ENCODE peak calls at places on chromosomes 13 and 19, in six cellular contexts. Y is H9, N is neuronal stem cell, Z is IMR-90, O is mesenchymal stem cell, U is trophoblast cell. D is an unnamed sample.

GRCh38 chr13:36297600-36298338 is at the start of gene CCDC169:
- DNase-seq in Y (peak), N (peak), Z (peak), O (peak), U (peak), D (peak)

GRCh38 chr19:14405758-14406644 is 13.1 kb downstream of the DDX39A start:
- DNase-seq in Y (peak), N (peak), Z (peak), O (peak), U (peak), D (peak)

GRCh38 chr13:33644607-33645543 is 173.1 kb upstream of the RFC3 start:
- DNase-seq in Y (no peak), N (no peak), Z (peak), O (no peak), U (no peak), D (no peak)

GRCh38 chr13:111123221-111123620 is 8.1 kb downstream of the ARHGEF7 start:
- DNase-seq in Y (no peak), N (no peak), Z (no peak), O (no peak), U (peak), D (no peak)

GRCh38 chr13:111184685-111185401 is 69.7 kb downstream of the ARHGEF7 start:
- DNase-seq in Y (no peak), N (no peak), Z (no peak), O (no peak), U (no peak), D (no peak)

GRCh38 chr13:41564046-41564445 is 106.7 kb downstream of the RGCC start:
- DNase-seq in Y (no peak), N (no peak), Z (no peak), O (no peak), U (no peak), D (no peak)

GRCh38 chr19:11205939-11206570 is 8.7 kb upstream of the KANK2 start:
- DNase-seq in Y (no peak), N (no peak), Z (no peak), O (no peak), U (no peak), D (no peak)

GRCh38 chr19:14383898-14384669 is 2.8 kb downstream of the ADGRE5 start:
- DNase-seq in Y (no peak), N (no peak), Z (peak), O (peak), U (peak), D (no peak)

GRCh38 chr19:30666301-30666803 is 294.2 kb downstream of the ZNF536 start:
- DNase-seq in Y (peak), N (peak), Z (peak), O (peak), U (peak), D (no peak)

GRCh38 chr19:45340232-45340898 is at the start of gene KLC3:
- DNase-seq in Y (peak), N (no peak), Z (no peak), O (no peak), U (peak), D (no peak)

GRCh38 chr13:75467009-75467728 is 14.8 kb downstream of the TBC1D4 start:
- DNase-seq in Y (no peak), N (no peak), Z (no peak), O (no peak), U (no peak), D (no peak)

GRCh38 chr19:15294591-15294990 is 37.7 kb downstream of the BRD4 start:
- DNase-seq in Y (no peak), N (no peak), Z (no peak), O (no peak), U (no peak), D (no peak)

GRCh38 chr13:59178344-59178743 is 985.4 kb downstream of the DIAPH3 start:
- DNase-seq in Y (no peak), N (no peak), Z (peak), O (peak), U (no peak), D (no peak)

GRCh38 chr13:53240316-53240715 is 211.7 kb downstream of the OLFM4 start:
- DNase-seq in Y (no peak), N (no peak), Z (no peak), O (no peak), U (no peak), D (no peak)

GRCh38 chr13:112969692-112970338 is 801 bp downstream of the MCF2L start:
- DNase-seq in Y (no peak), N (no peak), Z (no peak), O (no peak), U (no peak), D (no peak)

GRCh38 chr13:112968380-112968909 is 569 bp upstream of the MCF2L start:
- DNase-seq in Y (no peak), N (no peak), Z (no peak), O (no peak), U (no peak), D (no peak)

GRCh38 chr13:112967666-112968379 is 1.2 kb upstream of the MCF2L start:
- DNase-seq in Y (no peak), N (peak), Z (no peak), O (no peak), U (peak), D (no peak)

GRCh38 chr13:112970552-112971287 is 1.7 kb downstream of the MCF2L start:
- DNase-seq in Y (no peak), N (no peak), Z (no peak), O (no peak), U (no peak), D (no peak)

GRCh38 chr13:112968910-112969691 is at the start of gene MCF2L:
- DNase-seq in Y (peak), N (peak), Z (peak), O (peak), U (peak), D (no peak)
- H4K8ac ChIP-seq in Y (no peak), N (no peak), Z (no peak), O (no peak), U (peak), D (peak)

GRCh38 chr19:46351241-46352041 is 4.6 kb downstream of the PPP5C start:
- DNase-seq in Y (no peak), N (no peak), Z (peak), O (peak), U (peak), D (no peak)
- H2AFZ ChIP-seq in Y (no peak), N (no peak), Z (peak), O (no peak), U (no peak), D (no peak)

DNA sequence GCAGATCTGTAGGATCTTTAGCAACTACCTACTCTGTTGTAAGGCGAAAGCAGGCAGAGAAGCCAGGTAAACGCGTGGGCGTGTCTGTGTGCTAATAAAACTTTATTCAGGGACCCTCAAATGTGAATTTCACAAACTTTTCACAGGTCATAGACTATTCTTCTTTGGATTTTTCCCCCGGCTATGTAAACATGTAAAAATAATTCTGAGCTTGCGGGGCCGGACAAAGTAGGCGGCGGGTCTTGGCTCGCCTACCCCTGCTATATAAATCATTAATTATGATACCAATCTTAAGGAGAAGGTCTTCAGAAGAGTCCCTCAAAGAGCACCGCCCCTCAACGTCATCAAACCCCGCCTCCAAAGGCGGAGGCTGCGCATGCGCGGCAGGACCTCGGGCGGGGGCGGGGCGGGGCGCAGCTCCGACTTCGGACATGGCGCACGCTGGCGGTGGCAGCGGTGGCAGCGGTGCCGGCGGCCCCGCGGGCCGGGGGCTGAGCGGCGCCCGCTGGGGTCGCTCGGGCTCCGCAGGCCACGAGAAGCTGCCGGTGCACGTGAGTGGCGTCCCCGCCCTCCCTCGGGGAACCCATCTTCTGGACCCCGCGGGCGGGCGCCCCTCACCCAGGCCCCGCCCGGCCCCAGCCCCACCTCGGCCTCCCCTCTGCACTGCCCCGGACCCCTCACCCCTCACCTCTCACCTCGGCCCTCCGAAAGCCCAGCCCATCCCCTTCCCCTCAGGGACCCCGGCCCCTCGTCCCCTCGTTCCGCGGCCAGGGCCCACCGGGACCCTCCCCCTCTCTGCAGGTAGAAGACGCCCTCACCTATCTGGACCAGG is at the start of gene SIN3B:
- DNase-seq in Y (peak), N (peak), Z (peak), O (peak), U (peak), D (peak)
- H4K8ac ChIP-seq in Y (no peak), N (no peak), Z (peak), O (peak), U (peak), D (peak)

GRCh38 chr13:50192272-50192813 is 177.1 kb downstream of the KCNRG start:
- DNase-seq in Y (no peak), N (no peak), Z (no peak), O (no peak), U (no peak), D (no peak)
- H2AFZ ChIP-seq in Y (no peak), N (peak), Z (no peak), O (no peak), U (no peak), D (no peak)

GRCh38 chr19:41880329-41880708 is 2.7 kb upstream of the ARHGEF1 start:
- DNase-seq in Y (no peak), N (no peak), Z (no peak), O (no peak), U (no peak), D (no peak)

GRCh38 chr19:41879670-41880328 is 2.7 kb downstream of the CD79A start:
- DNase-seq in Y (no peak), N (no peak), Z (no peak), O (no peak), U (no peak), D (no peak)

GRCh38 chr19:41883463-41883820 is 458 bp downstream of the ARHGEF1 start:
- DNase-seq in Y (no peak), N (no peak), Z (no peak), O (no peak), U (no peak), D (no peak)

GRCh38 chr19:41883821-41884733 is 1.1 kb downstream of the ARHGEF1 start:
- DNase-seq in Y (peak), N (peak), Z (peak), O (peak), U (peak), D (peak)

GRCh38 chr19:41882568-41883462 is at the start of gene ARHGEF1:
- DNase-seq in Y (no peak), N (no peak), Z (no peak), O (peak), U (no peak), D (peak)
- H4K8ac ChIP-seq in Y (no peak), N (no peak), Z (peak), O (peak), U (peak), D (peak)

D was measured in H1.